ENCODE peak calls at places on chromosome 3, in five cellular contexts. One of them, this sample, is unnamed. For H3K4me1, the result is how much of the 10 kb centered on the place peaks cover.

GRCh38 chr3:160616721-160617120 is 51.4 kb upstream of the KPNA4 start:
- DNase-seq in left ventricle myocardium inferior: no peak
- DNase-seq in K562: no peak
- DNase-seq in IMR-90: peak
- DNase-seq in body of pancreas: no peak
- DNase-seq in this sample: peak

GRCh38 chr3:136802481-136802996 is 16.4 kb upstream of the SLC35G2 start:
- DNase-seq in K562: no peak
- DNase-seq in left ventricle myocardium inferior: no peak
- DNase-seq in IMR-90: peak
- DNase-seq in body of pancreas: no peak
- DNase-seq in this sample: peak

GRCh38 chr3:52099006-52099405 is 42.6 kb upstream of the DUSP7 start:
- DNase-seq in IMR-90: no peak
- DNase-seq in body of pancreas: no peak
- DNase-seq in K562: no peak
- DNase-seq in left ventricle myocardium inferior: no peak
- DNase-seq in this sample: no peak

GRCh38 chr3:105523496-105523895 is 156.8 kb downstream of the ALCAM start:
- DNase-seq in K562: no peak
- DNase-seq in IMR-90: peak
- DNase-seq in body of pancreas: no peak
- DNase-seq in left ventricle myocardium inferior: no peak
- DNase-seq in this sample: peak

GRCh38 chr3:128922804-128923459 is 43.5 kb downstream of the ACAD9 start:
- DNase-seq in body of pancreas: no peak
- DNase-seq in IMR-90: no peak
- DNase-seq in left ventricle myocardium inferior: no peak
- DNase-seq in K562: no peak
- DNase-seq in this sample: no peak

GRCh38 chr3:41198950-41199865 is at the start of gene CTNNB1:
- DNase-seq in K562: peak
- DNase-seq in left ventricle myocardium inferior: peak
- DNase-seq in body of pancreas: peak
- DNase-seq in IMR-90: peak
- DNase-seq in this sample: peak

GRCh38 chr3:108489776-108490175 is 20.6 kb downstream of the MYH15 start:
- DNase-seq in K562: peak
- DNase-seq in body of pancreas: peak
- DNase-seq in left ventricle myocardium inferior: no peak
- DNase-seq in IMR-90: peak
- DNase-seq in this sample: no peak

GRCh38 chr3:136351905-136352304 is 101.8 kb downstream of the PCCB start:
- DNase-seq in body of pancreas: no peak
- DNase-seq in IMR-90: no peak
- DNase-seq in left ventricle myocardium inferior: no peak
- DNase-seq in K562: no peak
- DNase-seq in this sample: no peak

GRCh38 chr3:48709051-48709461 is 8.0 kb downstream of the IP6K2 start:
- DNase-seq in IMR-90: no peak
- DNase-seq in K562: no peak
- DNase-seq in body of pancreas: no peak
- DNase-seq in left ventricle myocardium inferior: no peak
- DNase-seq in this sample: peak

GRCh38 chr3:139695701-139696422 is 18.1 kb upstream of the NMNAT3 start:
- DNase-seq in left ventricle myocardium inferior: no peak
- DNase-seq in IMR-90: no peak
- DNase-seq in K562: no peak
- DNase-seq in body of pancreas: no peak
- DNase-seq in this sample: peak

GRCh38 chr3:13217736-13218540 is 144.7 kb upstream of the IQSEC1 start:
- DNase-seq in body of pancreas: no peak
- DNase-seq in K562: no peak
- DNase-seq in IMR-90: peak
- DNase-seq in left ventricle myocardium inferior: no peak
- DNase-seq in this sample: peak

GRCh38 chr3:123104550-123104949 is 37.7 kb downstream of the PDIA5 start:
- DNase-seq in body of pancreas: no peak
- DNase-seq in K562: no peak
- DNase-seq in left ventricle myocardium inferior: no peak
- DNase-seq in IMR-90: peak
- DNase-seq in this sample: peak

GRCh38 chr3:63576826-63577225 is 75.6 kb upstream of the SNTN start:
- DNase-seq in IMR-90: no peak
- DNase-seq in left ventricle myocardium inferior: no peak
- DNase-seq in K562: no peak
- DNase-seq in body of pancreas: peak
- DNase-seq in this sample: peak

GRCh38 chr3:184808021-184808420 is 3.9 kb upstream of the VPS8 start:
- DNase-seq in body of pancreas: no peak
- DNase-seq in K562: no peak
- DNase-seq in left ventricle myocardium inferior: no peak
- DNase-seq in IMR-90: no peak
- DNase-seq in this sample: no peak

GRCh38 chr3:100635273-100635701 is 25.9 kb downstream of the ADGRG7 start:
- DNase-seq in body of pancreas: peak
- DNase-seq in left ventricle myocardium inferior: no peak
- DNase-seq in IMR-90: no peak
- DNase-seq in K562: no peak
- DNase-seq in this sample: no peak

GRCh38 chr3:32200490-32200889 is 38.0 kb upstream of the CMTM8 start:
- DNase-seq in K562: no peak
- DNase-seq in IMR-90: no peak
- DNase-seq in body of pancreas: peak
- DNase-seq in left ventricle myocardium inferior: peak
- DNase-seq in this sample: no peak

GRCh38 chr3:146160964-146161724 is at the start of gene PLOD2:
- DNase-seq in K562: peak
- DNase-seq in left ventricle myocardium inferior: peak
- DNase-seq in body of pancreas: peak
- DNase-seq in IMR-90: peak
- DNase-seq in this sample: peak

GRCh38 chr3:194003128-194004057 is 132.6 kb upstream of the HES1 start:
- DNase-seq in left ventricle myocardium inferior: peak
- DNase-seq in K562: peak
- DNase-seq in body of pancreas: peak
- DNase-seq in IMR-90: peak
- DNase-seq in this sample: peak

GRCh38 chr3:95302044-95302443 is 1239.2 kb downstream of the NSUN3 start:
- DNase-seq in IMR-90: peak
- DNase-seq in left ventricle myocardium inferior: no peak
- DNase-seq in body of pancreas: no peak
- DNase-seq in K562: no peak
- DNase-seq in this sample: peak

GRCh38 chr3:186640473-186640818 is 247 bp downstream of the FETUB start:
- DNase-seq in body of pancreas: no peak
- DNase-seq in IMR-90: no peak
- DNase-seq in left ventricle myocardium inferior: peak
- DNase-seq in K562: no peak
- DNase-seq in this sample: peak

GRCh38 chr3:13507791-13508339 is 27.8 kb downstream of the HDAC11 start:
- DNase-seq in body of pancreas: peak
- DNase-seq in K562: peak
- DNase-seq in IMR-90: peak
- DNase-seq in left ventricle myocardium inferior: peak
- DNase-seq in this sample: no peak

GRCh38 chr3:168034152-168034928 is 61.4 kb downstream of the GOLIM4 start:
- DNase-seq in left ventricle myocardium inferior: no peak
- DNase-seq in K562: no peak
- DNase-seq in body of pancreas: no peak
- DNase-seq in IMR-90: peak
- DNase-seq in this sample: no peak

GRCh38 chr3:23455775-23456174 is 252.6 kb downstream of the UBE2E2 start:
- DNase-seq in body of pancreas: no peak
- DNase-seq in IMR-90: peak
- DNase-seq in K562: no peak
- DNase-seq in left ventricle myocardium inferior: no peak
- DNase-seq in this sample: peak

GRCh38 chr3:141739731-141740130 is 1.6 kb downstream of the RNF7 start:
- DNase-seq in K562: no peak
- DNase-seq in IMR-90: no peak
- DNase-seq in left ventricle myocardium inferior: no peak
- DNase-seq in body of pancreas: no peak
- DNase-seq in this sample: no peak

GRCh38 chr3:141737828-141738635 is at the start of gene RNF7:
- DNase-seq in body of pancreas: peak
- DNase-seq in K562: peak
- DNase-seq in left ventricle myocardium inferior: peak
- DNase-seq in IMR-90: peak
- DNase-seq in this sample: peak

GRCh38 chr3:141740349-141740748 is 2.3 kb downstream of the RNF7 start:
- DNase-seq in K562: no peak
- DNase-seq in left ventricle myocardium inferior: no peak
- DNase-seq in body of pancreas: no peak
- DNase-seq in IMR-90: no peak
- DNase-seq in this sample: no peak

GRCh38 chr3:141737108-141737507 is 990 bp upstream of the RNF7 start:
- DNase-seq in left ventricle myocardium inferior: no peak
- DNase-seq in K562: no peak
- DNase-seq in body of pancreas: no peak
- DNase-seq in IMR-90: no peak
- DNase-seq in this sample: no peak

GRCh38 chr3:141738636-141739363 is 702 bp downstream of the RNF7 start:
- DNase-seq in left ventricle myocardium inferior: no peak
- DNase-seq in IMR-90: peak
- DNase-seq in K562: no peak
- DNase-seq in body of pancreas: no peak
- DNase-seq in this sample: peak
- H3K4me1 ChIP-seq in left ventricle myocardium inferior: half or more
- H3K4me1 ChIP-seq in IMR-90: under half
- H3K4me1 ChIP-seq in K562: under half
- H3K4me1 ChIP-seq in body of pancreas: under half
- H3K4me1 ChIP-seq in this sample: under half

GRCh38 chr3:58214484-58215316 is 3.9 kb upstream of the DNASE1L3 start:
- DNase-seq in K562: no peak
- DNase-seq in left ventricle myocardium inferior: no peak
- DNase-seq in body of pancreas: no peak
- DNase-seq in IMR-90: peak
- DNase-seq in this sample: peak
- TF ChIP-seq CTCF in K562: no peak
- TF ChIP-seq CTCF in left ventricle myocardium inferior: no peak
- TF ChIP-seq CTCF in body of pancreas: no peak
- TF ChIP-seq CTCF in IMR-90: no peak
- TF ChIP-seq CTCF in this sample: peak

GRCh38 chr3:150419076-150419868 is 11.2 kb downstream of the TSC22D2 start:
- DNase-seq in left ventricle myocardium inferior: no peak
- DNase-seq in body of pancreas: no peak
- DNase-seq in IMR-90: no peak
- DNase-seq in K562: no peak
- DNase-seq in this sample: no peak
- H3K4me1 ChIP-seq in left ventricle myocardium inferior: half or more
- H3K4me1 ChIP-seq in body of pancreas: half or more
- H3K4me1 ChIP-seq in IMR-90: under half
- H3K4me1 ChIP-seq in K562: under half
- H3K4me1 ChIP-seq in this sample: half or more

GRCh38 chr3:127811717-127812116 is 10.6 kb downstream of the MGLL start:
- DNase-seq in IMR-90: no peak
- DNase-seq in body of pancreas: no peak
- DNase-seq in left ventricle myocardium inferior: no peak
- DNase-seq in K562: no peak
- DNase-seq in this sample: no peak

GRCh38 chr3:127814325-127814781 is 8.0 kb downstream of the MGLL start:
- DNase-seq in K562: no peak
- DNase-seq in IMR-90: no peak
- DNase-seq in left ventricle myocardium inferior: no peak
- DNase-seq in body of pancreas: no peak
- DNase-seq in this sample: no peak

GRCh38 chr3:127815001-127815400 is 7.3 kb downstream of the MGLL start:
- DNase-seq in IMR-90: peak
- DNase-seq in K562: no peak
- DNase-seq in body of pancreas: no peak
- DNase-seq in left ventricle myocardium inferior: no peak
- DNase-seq in this sample: no peak

GRCh38 chr3:127809611-127810010 is 12.7 kb downstream of the MGLL start:
- DNase-seq in body of pancreas: no peak
- DNase-seq in IMR-90: no peak
- DNase-seq in left ventricle myocardium inferior: no peak
- DNase-seq in K562: no peak
- DNase-seq in this sample: no peak

GRCh38 chr3:127812151-127812550 is 10.2 kb downstream of the MGLL start:
- DNase-seq in IMR-90: no peak
- DNase-seq in body of pancreas: no peak
- DNase-seq in K562: no peak
- DNase-seq in left ventricle myocardium inferior: no peak
- DNase-seq in this sample: no peak
- TF ChIP-seq CTCF in IMR-90: no peak
- TF ChIP-seq CTCF in body of pancreas: no peak
- TF ChIP-seq CTCF in K562: no peak
- TF ChIP-seq CTCF in left ventricle myocardium inferior: no peak
- TF ChIP-seq CTCF in this sample: no peak

GRCh38 chr3:183341545-183342288 is 86.7 kb downstream of the MCF2L2 start:
- DNase-seq in IMR-90: no peak
- DNase-seq in K562: no peak
- DNase-seq in body of pancreas: no peak
- DNase-seq in left ventricle myocardium inferior: no peak
- DNase-seq in this sample: no peak
- H3K4me1 ChIP-seq in IMR-90: under half
- H3K4me1 ChIP-seq in K562: under half
- H3K4me1 ChIP-seq in body of pancreas: under half
- H3K4me1 ChIP-seq in left ventricle myocardium inferior: under half
- H3K4me1 ChIP-seq in this sample: under half

This sample was measured in foreskin keratinocyte.